ENCODE peak calls at places on chromosomes 4 and X, in nine cellular contexts. One of them, this sample, is unnamed.

GRCh38 chr4:84596826-84597225 is 13.9 kb downstream of the CDS1 start:
- DNase-seq in chondrocyte: no peak
- DNase-seq in IMR-90: no peak
- DNase-seq in esophagus squamous epithelium: no peak
- DNase-seq in fibroblast of lung: no peak
- DNase-seq in PC-3: peak
- DNase-seq in upper lobe of right lung: peak
- DNase-seq in cardiac muscle cell: no peak
- DNase-seq in kidney: no peak
- DNase-seq in this sample: no peak

GRCh38 chr4:141275834-141276233 is 55.1 kb downstream of the ZNF330 start:
- DNase-seq in fibroblast of lung: peak
- DNase-seq in PC-3: peak
- DNase-seq in upper lobe of right lung: no peak
- DNase-seq in cardiac muscle cell: peak
- DNase-seq in chondrocyte: no peak
- DNase-seq in kidney: no peak
- DNase-seq in esophagus squamous epithelium: no peak
- DNase-seq in IMR-90: peak
- DNase-seq in this sample: peak

GRCh38 chrX:41293269-41293668 is 40.7 kb upstream of the DDX3X start:
- DNase-seq in chondrocyte: no peak
- DNase-seq in kidney: no peak
- DNase-seq in PC-3: peak
- DNase-seq in fibroblast of lung: no peak
- DNase-seq in IMR-90: no peak
- DNase-seq in upper lobe of right lung: no peak
- DNase-seq in cardiac muscle cell: no peak
- DNase-seq in esophagus squamous epithelium: no peak
- DNase-seq in this sample: no peak

GRCh38 chrX:119753639-119754257 is 4.6 kb upstream of the SOWAHD start:
- DNase-seq in fibroblast of lung: peak
- DNase-seq in PC-3: peak
- DNase-seq in upper lobe of right lung: no peak
- DNase-seq in chondrocyte: no peak
- DNase-seq in IMR-90: peak
- DNase-seq in kidney: no peak
- DNase-seq in cardiac muscle cell: peak
- DNase-seq in esophagus squamous epithelium: no peak
- DNase-seq in this sample: peak

GRCh38 chr4:9781343-9782135 is at the start of gene DRD5:
- DNase-seq in upper lobe of right lung: no peak
- DNase-seq in IMR-90: no peak
- DNase-seq in kidney: no peak
- DNase-seq in cardiac muscle cell: no peak
- DNase-seq in PC-3: no peak
- DNase-seq in esophagus squamous epithelium: no peak
- DNase-seq in fibroblast of lung: no peak
- DNase-seq in chondrocyte: no peak
- DNase-seq in this sample: no peak

GRCh38 chr4:14368391-14368790 is 633.9 kb upstream of the CPEB2 start:
- DNase-seq in kidney: no peak
- DNase-seq in esophagus squamous epithelium: no peak
- DNase-seq in cardiac muscle cell: no peak
- DNase-seq in PC-3: no peak
- DNase-seq in upper lobe of right lung: no peak
- DNase-seq in fibroblast of lung: no peak
- DNase-seq in IMR-90: no peak
- DNase-seq in chondrocyte: no peak
- DNase-seq in this sample: no peak

GRCh38 chrX:106791495-106791894 is 11.0 kb upstream of the TBC1D8B start:
- DNase-seq in IMR-90: peak
- DNase-seq in upper lobe of right lung: no peak
- DNase-seq in chondrocyte: no peak
- DNase-seq in fibroblast of lung: peak
- DNase-seq in esophagus squamous epithelium: no peak
- DNase-seq in kidney: no peak
- DNase-seq in PC-3: peak
- DNase-seq in cardiac muscle cell: peak
- DNase-seq in this sample: no peak

GRCh38 chrX:148500428-148501120 is at the start of gene AFF2:
- DNase-seq in esophagus squamous epithelium: no peak
- DNase-seq in chondrocyte: peak
- DNase-seq in kidney: peak
- DNase-seq in cardiac muscle cell: peak
- DNase-seq in IMR-90: no peak
- DNase-seq in fibroblast of lung: peak
- DNase-seq in upper lobe of right lung: peak
- DNase-seq in PC-3: no peak
- DNase-seq in this sample: no peak

GRCh38 chr4:4987656-4988055 is 31.6 kb downstream of the CYTL1 start:
- DNase-seq in PC-3: no peak
- DNase-seq in chondrocyte: no peak
- DNase-seq in kidney: no peak
- DNase-seq in fibroblast of lung: no peak
- DNase-seq in cardiac muscle cell: no peak
- DNase-seq in IMR-90: no peak
- DNase-seq in esophagus squamous epithelium: no peak
- DNase-seq in upper lobe of right lung: no peak
- DNase-seq in this sample: no peak

GRCh38 chr4:4984186-4984585 is 35.1 kb downstream of the CYTL1 start:
- DNase-seq in fibroblast of lung: no peak
- DNase-seq in cardiac muscle cell: no peak
- DNase-seq in upper lobe of right lung: no peak
- DNase-seq in IMR-90: no peak
- DNase-seq in esophagus squamous epithelium: no peak
- DNase-seq in PC-3: peak
- DNase-seq in kidney: no peak
- DNase-seq in chondrocyte: no peak
- DNase-seq in this sample: no peak

GRCh38 chr4:4985036-4985435 is 34.2 kb downstream of the CYTL1 start:
- DNase-seq in upper lobe of right lung: no peak
- DNase-seq in kidney: no peak
- DNase-seq in fibroblast of lung: no peak
- DNase-seq in PC-3: no peak
- DNase-seq in esophagus squamous epithelium: no peak
- DNase-seq in cardiac muscle cell: no peak
- DNase-seq in chondrocyte: no peak
- DNase-seq in IMR-90: no peak
- DNase-seq in this sample: no peak

GRCh38 chr4:4986856-4987255 is 32.4 kb downstream of the CYTL1 start:
- DNase-seq in fibroblast of lung: no peak
- DNase-seq in kidney: no peak
- DNase-seq in IMR-90: no peak
- DNase-seq in cardiac muscle cell: no peak
- DNase-seq in PC-3: peak
- DNase-seq in upper lobe of right lung: no peak
- DNase-seq in esophagus squamous epithelium: no peak
- DNase-seq in chondrocyte: no peak
- DNase-seq in this sample: no peak

GRCh38 chr4:4985844-4986243 is 33.4 kb downstream of the CYTL1 start:
- DNase-seq in chondrocyte: no peak
- DNase-seq in fibroblast of lung: no peak
- DNase-seq in cardiac muscle cell: no peak
- DNase-seq in PC-3: peak
- DNase-seq in kidney: no peak
- DNase-seq in upper lobe of right lung: no peak
- DNase-seq in IMR-90: no peak
- DNase-seq in esophagus squamous epithelium: no peak
- DNase-seq in this sample: peak
- TF ChIP-seq CTCF in chondrocyte: peak
- TF ChIP-seq CTCF in fibroblast of lung: no peak
- TF ChIP-seq CTCF in cardiac muscle cell: peak
- TF ChIP-seq CTCF in PC-3: peak
- TF ChIP-seq CTCF in kidney: no peak
- TF ChIP-seq CTCF in upper lobe of right lung: no peak
- TF ChIP-seq CTCF in IMR-90: peak
- TF ChIP-seq CTCF in esophagus squamous epithelium: no peak
- TF ChIP-seq CTCF in this sample: peak

GRCh38 chr4:1553365-1553764 is 130.7 kb downstream of the FAM53A start:
- DNase-seq in chondrocyte: no peak
- DNase-seq in fibroblast of lung: no peak
- DNase-seq in kidney: no peak
- DNase-seq in esophagus squamous epithelium: no peak
- DNase-seq in cardiac muscle cell: no peak
- DNase-seq in upper lobe of right lung: no peak
- DNase-seq in PC-3: no peak
- DNase-seq in IMR-90: no peak
- DNase-seq in this sample: no peak

GRCh38 chr4:1550122-1551070 is 133.7 kb downstream of the FAM53A start:
- DNase-seq in upper lobe of right lung: no peak
- DNase-seq in chondrocyte: peak
- DNase-seq in PC-3: no peak
- DNase-seq in IMR-90: no peak
- DNase-seq in cardiac muscle cell: no peak
- DNase-seq in esophagus squamous epithelium: no peak
- DNase-seq in fibroblast of lung: no peak
- DNase-seq in kidney: peak
- DNase-seq in this sample: no peak

GRCh38 chr4:1551211-1551610 is 132.9 kb downstream of the FAM53A start:
- DNase-seq in kidney: peak
- DNase-seq in cardiac muscle cell: no peak
- DNase-seq in upper lobe of right lung: no peak
- DNase-seq in IMR-90: no peak
- DNase-seq in esophagus squamous epithelium: no peak
- DNase-seq in fibroblast of lung: no peak
- DNase-seq in PC-3: no peak
- DNase-seq in chondrocyte: peak
- DNase-seq in this sample: no peak

GRCh38 chr4:1554246-1554875 is 129.8 kb downstream of the FAM53A start:
- DNase-seq in upper lobe of right lung: no peak
- DNase-seq in IMR-90: no peak
- DNase-seq in kidney: no peak
- DNase-seq in PC-3: no peak
- DNase-seq in chondrocyte: no peak
- DNase-seq in fibroblast of lung: no peak
- DNase-seq in cardiac muscle cell: no peak
- DNase-seq in esophagus squamous epithelium: no peak
- DNase-seq in this sample: no peak

GRCh38 chr4:1552451-1552850 is 131.7 kb downstream of the FAM53A start:
- DNase-seq in upper lobe of right lung: no peak
- DNase-seq in esophagus squamous epithelium: no peak
- DNase-seq in fibroblast of lung: no peak
- DNase-seq in chondrocyte: no peak
- DNase-seq in PC-3: no peak
- DNase-seq in IMR-90: no peak
- DNase-seq in kidney: no peak
- DNase-seq in cardiac muscle cell: no peak
- DNase-seq in this sample: no peak
- TF ChIP-seq CTCF in upper lobe of right lung: no peak
- TF ChIP-seq CTCF in esophagus squamous epithelium: no peak
- TF ChIP-seq CTCF in fibroblast of lung: no peak
- TF ChIP-seq CTCF in chondrocyte: no peak
- TF ChIP-seq CTCF in PC-3: no peak
- TF ChIP-seq CTCF in IMR-90: no peak
- TF ChIP-seq CTCF in kidney: no peak
- TF ChIP-seq CTCF in cardiac muscle cell: no peak
- TF ChIP-seq CTCF in this sample: no peak

DNA sequence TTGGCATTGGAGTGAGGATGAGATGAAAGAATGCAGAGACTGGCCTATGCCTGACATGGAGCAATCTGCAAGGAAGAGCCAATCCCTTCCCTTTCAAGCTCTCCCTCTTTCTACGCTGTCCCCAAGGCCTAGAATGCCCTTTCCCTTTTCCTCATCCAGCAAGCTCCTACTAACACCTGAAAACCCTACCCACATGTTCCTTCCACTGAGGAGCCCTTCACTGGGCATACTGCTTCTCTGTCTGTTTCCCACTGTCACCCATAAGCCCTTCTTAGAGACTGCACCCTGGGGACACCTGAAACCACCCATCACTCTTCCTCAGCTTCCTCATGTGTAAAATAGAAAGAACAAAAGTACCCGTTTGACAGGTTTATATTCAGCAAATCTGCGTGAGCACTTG is 249.6 kb upstream of the PSAPL1 start:
- DNase-seq in kidney: no peak
- DNase-seq in esophagus squamous epithelium: no peak
- DNase-seq in IMR-90: no peak
- DNase-seq in fibroblast of lung: no peak
- DNase-seq in cardiac muscle cell: no peak
- DNase-seq in chondrocyte: no peak
- DNase-seq in PC-3: no peak
- DNase-seq in upper lobe of right lung: no peak
- DNase-seq in this sample: no peak
- TF ChIP-seq CTCF in kidney: no peak
- TF ChIP-seq CTCF in esophagus squamous epithelium: no peak
- TF ChIP-seq CTCF in IMR-90: no peak
- TF ChIP-seq CTCF in fibroblast of lung: no peak
- TF ChIP-seq CTCF in cardiac muscle cell: no peak
- TF ChIP-seq CTCF in chondrocyte: no peak
- TF ChIP-seq CTCF in PC-3: no peak
- TF ChIP-seq CTCF in upper lobe of right lung: no peak
- TF ChIP-seq CTCF in this sample: no peak

GRCh38 chr4:144356941-144357381 is 216.4 kb upstream of the GYPA start:
- DNase-seq in upper lobe of right lung: no peak
- DNase-seq in esophagus squamous epithelium: no peak
- DNase-seq in PC-3: no peak
- DNase-seq in IMR-90: no peak
- DNase-seq in fibroblast of lung: no peak
- DNase-seq in cardiac muscle cell: peak
- DNase-seq in chondrocyte: no peak
- DNase-seq in kidney: no peak
- DNase-seq in this sample: no peak

GRCh38 chr4:144357970-144358369 is 217.5 kb upstream of the GYPA start:
- DNase-seq in IMR-90: no peak
- DNase-seq in kidney: no peak
- DNase-seq in upper lobe of right lung: no peak
- DNase-seq in esophagus squamous epithelium: no peak
- DNase-seq in PC-3: no peak
- DNase-seq in fibroblast of lung: no peak
- DNase-seq in cardiac muscle cell: no peak
- DNase-seq in chondrocyte: no peak
- DNase-seq in this sample: no peak

GRCh38 chr4:144360394-144360793 is 219.9 kb upstream of the GYPA start:
- DNase-seq in IMR-90: no peak
- DNase-seq in esophagus squamous epithelium: no peak
- DNase-seq in chondrocyte: no peak
- DNase-seq in upper lobe of right lung: no peak
- DNase-seq in cardiac muscle cell: no peak
- DNase-seq in kidney: no peak
- DNase-seq in fibroblast of lung: no peak
- DNase-seq in PC-3: no peak
- DNase-seq in this sample: no peak

GRCh38 chr4:144353240-144353639 is 212.7 kb upstream of the GYPA start:
- DNase-seq in chondrocyte: no peak
- DNase-seq in cardiac muscle cell: no peak
- DNase-seq in esophagus squamous epithelium: no peak
- DNase-seq in kidney: no peak
- DNase-seq in PC-3: no peak
- DNase-seq in IMR-90: no peak
- DNase-seq in upper lobe of right lung: no peak
- DNase-seq in fibroblast of lung: no peak
- DNase-seq in this sample: no peak

DNA sequence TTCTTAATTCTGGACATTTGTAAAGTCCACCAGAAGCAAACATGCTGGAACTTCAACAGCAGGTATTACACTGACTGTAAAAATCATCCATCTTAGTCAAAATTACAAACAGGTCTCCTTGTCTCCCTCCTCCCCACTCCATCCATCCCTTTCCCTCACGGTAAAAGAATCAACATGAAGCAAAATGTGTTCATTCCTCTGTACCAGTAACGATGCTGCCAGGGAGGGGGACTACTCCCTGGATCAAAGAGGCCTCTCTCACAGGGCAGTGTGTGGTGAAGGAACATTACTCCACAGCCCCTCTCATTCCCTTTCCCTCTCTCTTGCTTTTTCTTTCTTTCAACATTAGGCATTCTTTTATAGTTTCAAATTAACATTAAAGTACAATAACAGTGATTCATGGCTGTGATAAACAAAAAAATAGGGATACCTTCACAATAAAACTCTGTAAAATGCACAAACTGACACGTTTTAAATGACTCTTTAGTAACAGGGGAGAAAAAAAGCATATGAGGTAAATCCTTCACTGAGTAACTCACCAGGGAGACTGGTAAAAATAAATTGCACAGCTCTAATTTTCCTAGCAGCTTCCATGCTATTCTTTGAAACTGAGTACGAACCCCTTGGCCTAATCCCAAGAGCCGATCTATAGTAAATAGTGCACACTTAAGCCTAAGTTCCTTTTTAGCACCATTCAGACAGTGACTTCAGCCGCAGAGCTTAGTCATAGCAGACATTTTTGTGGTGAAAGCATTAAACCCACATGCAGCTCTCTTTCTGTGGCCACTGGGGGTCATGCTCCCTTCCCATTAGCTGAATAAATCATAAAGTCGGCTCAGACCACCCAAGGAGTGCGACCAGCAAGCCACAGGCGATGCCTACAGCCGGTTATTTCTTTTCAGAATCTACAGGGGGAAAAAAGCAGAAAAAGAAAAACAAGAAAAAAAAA is 215.6 kb upstream of the GYPA start:
- DNase-seq in esophagus squamous epithelium: no peak
- DNase-seq in chondrocyte: peak
- DNase-seq in fibroblast of lung: peak
- DNase-seq in upper lobe of right lung: no peak
- DNase-seq in IMR-90: peak
- DNase-seq in cardiac muscle cell: peak
- DNase-seq in kidney: no peak
- DNase-seq in PC-3: peak
- DNase-seq in this sample: peak
- TF ChIP-seq CTCF in esophagus squamous epithelium: no peak
- TF ChIP-seq CTCF in chondrocyte: peak
- TF ChIP-seq CTCF in fibroblast of lung: no peak
- TF ChIP-seq CTCF in upper lobe of right lung: no peak
- TF ChIP-seq CTCF in IMR-90: peak
- TF ChIP-seq CTCF in cardiac muscle cell: peak
- TF ChIP-seq CTCF in kidney: no peak
- TF ChIP-seq CTCF in PC-3: peak
- TF ChIP-seq CTCF in this sample: peak